ENCODE peak calls at places on chromosomes 2 and 18, in five cellular contexts. X is pancreas, I is nephron progenitor cell, N is H1, T is GM23248. H is an unnamed sample.

GRCh38 chr2:29196792-29197788 is 81.9 kb downstream of the CLIP4 start:
- DNase-seq in X (peak), N (peak), T (peak), I (peak), H (peak)

GRCh38 chr18:79382681-79383387 is 12.9 kb upstream of the NFATC1 start:
- DNase-seq in T (no peak), I (no peak), X (no peak), N (no peak), H (no peak)

GRCh38 chr18:22344908-22345670 is 72.6 kb downstream of the CTAGE1 start:
- DNase-seq in N (no peak), T (no peak), I (no peak), X (no peak), H (no peak)

GRCh38 chr2:37776487-37776886 is 105.0 kb upstream of the CDC42EP3 start:
- DNase-seq in I (no peak), T (peak), N (no peak), X (no peak), H (no peak)

GRCh38 chr2:221554769-221555510 is 17.2 kb downstream of the EPHA4 start:
- DNase-seq in T (peak), X (no peak), I (peak), N (no peak), H (no peak)

GRCh38 chr2:102304711-102305591 is 6.4 kb upstream of the IL1RL1 start:
- DNase-seq in T (no peak), I (no peak), N (no peak), X (no peak), H (no peak)

GRCh38 chr2:23606968-23607367 is 222.0 kb downstream of the KLHL29 start:
- DNase-seq in N (no peak), I (no peak), T (peak), X (no peak), H (no peak)

GRCh38 chr18:80243204-80243603 is 4.1 kb downstream of the PARD6G start:
- DNase-seq in X (no peak), T (no peak), I (no peak), N (no peak), H (no peak)

GRCh38 chr2:219168526-219168925 is 1.3 kb downstream of the SLC23A3 start:
- DNase-seq in I (no peak), T (peak), N (no peak), X (no peak), H (no peak)

GRCh38 chr2:105180491-105180972 is 61.0 kb upstream of the GPR45 start:
- DNase-seq in T (no peak), I (peak), N (peak), X (no peak), H (no peak)

GRCh38 chr2:207925601-207926000 is 99.7 kb downstream of the PLEKHM3 start:
- DNase-seq in X (no peak), N (no peak), I (no peak), T (no peak), H (no peak)

GRCh38 chr18:159037-159652 is 788 bp downstream of the USP14 start:
- DNase-seq in I (no peak), T (peak), N (peak), X (no peak), H (no peak)

GRCh38 chr2:119279666-119280065 is 56.0 kb downstream of the STEAP3 start:
- DNase-seq in X (no peak), N (peak), T (no peak), I (no peak), H (no peak)

GRCh38 chr2:6073260-6074141 is 381.3 kb downstream of the SOX11 start:
- DNase-seq in I (peak), X (no peak), T (no peak), N (no peak), H (no peak)

GRCh38 chr2:201733544-201733943 is 35.1 kb upstream of the MPP4 start:
- DNase-seq in N (no peak), X (no peak), T (peak), I (no peak), H (no peak)

GRCh38 chr2:8030694-8031303 is 651.1 kb upstream of the ID2 start:
- DNase-seq in N (no peak), X (no peak), I (no peak), T (peak), H (no peak)

GRCh38 chr18:8303151-8303770 is 306.0 kb upstream of the RAB12 start:
- DNase-seq in I (no peak), T (peak), X (no peak), N (no peak), H (no peak)

GRCh38 chr2:30807249-30807648 is at the start of gene CAPN13:
- DNase-seq in I (no peak), T (no peak), N (no peak), X (peak), H (peak)

GRCh38 chr2:11998626-11999378 is 252.4 kb downstream of the LPIN1 start:
- DNase-seq in X (no peak), N (no peak), T (peak), I (no peak), H (no peak)

GRCh38 chr18:48680339-48680738 is 141.5 kb downstream of the CTIF start:
- DNase-seq in N (no peak), I (no peak), X (no peak), T (no peak), H (no peak)

GRCh38 chr2:160408575-160409291 is 84.9 kb downstream of the RBMS1 start:
- DNase-seq in T (peak), N (no peak), X (no peak), I (peak), H (no peak)

GRCh38 chr2:215615829-215616226 is 180.0 kb upstream of the FN1 start:
- DNase-seq in I (no peak), N (no peak), X (no peak), T (no peak), H (no peak)

GRCh38 chr18:36813753-36814130 is 15.1 kb downstream of the TPGS2 start:
- DNase-seq in N (no peak), X (no peak), I (no peak), T (no peak), H (no peak)

GRCh38 chr2:186274936-186275575 is 211.0 kb upstream of the ZC3H15 start:
- DNase-seq in T (peak), N (no peak), I (no peak), X (no peak), H (no peak)

GRCh38 chr2:50529600-50530218 is 502.2 kb downstream of the NRXN1 start:
- DNase-seq in T (peak), N (no peak), X (no peak), I (no peak), H (peak)

GRCh38 chr2:119641562-119642258 is 37.3 kb upstream of the TMEM177 start:
- DNase-seq in I (peak), T (peak), N (peak), X (peak), H (peak)

GRCh38 chr18:41410007-41410406 is 545.0 kb upstream of the PIK3C3 start:
- DNase-seq in N (no peak), T (no peak), I (no peak), X (no peak), H (no peak)

GRCh38 chr18:57749604-57749970 is 53.5 kb downstream of the ATP8B1 start:
- DNase-seq in I (no peak), X (no peak), N (no peak), T (no peak), H (no peak)

GRCh38 chr2:117691980-117692379 is 122.5 kb upstream of the DDX18 start:
- DNase-seq in N (peak), I (no peak), X (no peak), T (no peak), H (no peak)